ENCODE peak calls at places on chromosomes 11 and 22, in nine cellular contexts. M, G, X, Q, R, L, Y, C and P are unnamed samples.

GRCh38 chr22:22752556-22753477 is 108.4 kb downstream of the GGTLC2 start:
- DNase-seq in M (no peak), G (no peak), X (no peak), Q (no peak), R (no peak), L (no peak), Y (no peak), C (no peak), P (no peak)

GRCh38 chr22:46777609-46777970 is 15.1 kb downstream of the TBC1D22A start:
- DNase-seq in M (no peak), G (no peak), X (no peak), Q (no peak), R (no peak), L (no peak), Y (no peak), C (peak; percentile 70), P (no peak)

GRCh38 chr11:64932324-64932723 is 3.4 kb downstream of the GPHA2 start:
- DNase-seq in M (no peak), G (peak; percentile 10), X (no peak), Q (no peak), R (no peak), L (no peak), Y (no peak), C (no peak), P (no peak)

GRCh38 chr11:1515082-1516060 is 28.8 kb upstream of the MOB2 start:
- DNase-seq in M (peak; percentile 69), G (peak; percentile 100), X (peak; percentile 43), Q (peak; percentile 75), R (peak; percentile 50), L (no peak), Y (peak; percentile 9), C (peak; percentile 90), P (peak; percentile 49)

GRCh38 chr11:117189941-117190544 is 9.1 kb upstream of the TAGLN start:
- DNase-seq in M (no peak), G (peak; percentile 44), X (no peak), Q (no peak), R (no peak), L (no peak), Y (no peak), C (no peak), P (no peak)

GRCh38 chr11:8068605-8069221 is 12.3 kb upstream of the TUB start:
- DNase-seq in M (no peak), G (peak; percentile 96), X (no peak), Q (no peak), R (no peak), L (no peak), Y (peak; percentile 40), C (peak; percentile 63), P (no peak)

GRCh38 chr11:47376183-47376542 is 2.2 kb downstream of the SPI1 start:
- DNase-seq in M (no peak), G (peak; percentile 57), X (no peak), Q (no peak), R (no peak), L (no peak), Y (no peak), C (no peak), P (no peak)

GRCh38 chr11:70099578-70100282 is 21.6 kb downstream of the ANO1 start:
- DNase-seq in M (no peak), G (peak; percentile 94), X (no peak), Q (no peak), R (no peak), L (no peak), Y (no peak), C (peak; percentile 23), P (no peak)